ENCODE peak calls at places on chromosomes 16 and 17, in six cellular contexts. One of them, this sample, is unnamed. For H3K36me3, the result is how much of the 10 kb centered on the place peaks cover.

GRCh38 chr17:78248051-78248914 is 16.9 kb downstream of the TMEM235 start:
- DNase-seq in transverse colon: no peak
- DNase-seq in adrenal gland: peak
- DNase-seq in neural progenitor cell: no peak
- DNase-seq in SJSA1: no peak
- DNase-seq in GM12878: no peak
- DNase-seq in this sample: no peak

GRCh38 chr17:47621293-47622178 is 28.2 kb upstream of the KPNB1 start:
- DNase-seq in SJSA1: peak
- DNase-seq in transverse colon: no peak
- DNase-seq in GM12878: no peak
- DNase-seq in neural progenitor cell: peak
- DNase-seq in adrenal gland: peak
- DNase-seq in this sample: no peak

GRCh38 chr17:80761421-80761871 is 216.8 kb downstream of the RPTOR start:
- DNase-seq in SJSA1: peak
- DNase-seq in neural progenitor cell: no peak
- DNase-seq in adrenal gland: no peak
- DNase-seq in GM12878: no peak
- DNase-seq in transverse colon: no peak
- DNase-seq in this sample: no peak

GRCh38 chr16:3149630-3150345 is 15.0 kb downstream of the ZNF213 start:
- DNase-seq in adrenal gland: peak
- DNase-seq in GM12878: no peak
- DNase-seq in SJSA1: peak
- DNase-seq in neural progenitor cell: peak
- DNase-seq in transverse colon: peak
- DNase-seq in this sample: peak

GRCh38 chr17:4641297-4642195 is at the start of gene ALOX15:
- DNase-seq in adrenal gland: no peak
- DNase-seq in neural progenitor cell: peak
- DNase-seq in transverse colon: no peak
- DNase-seq in GM12878: no peak
- DNase-seq in SJSA1: no peak
- DNase-seq in this sample: no peak

GRCh38 chr16:19291459-19291858 is 5.9 kb downstream of the CLEC19A start:
- DNase-seq in transverse colon: no peak
- DNase-seq in adrenal gland: peak
- DNase-seq in GM12878: no peak
- DNase-seq in SJSA1: no peak
- DNase-seq in neural progenitor cell: peak
- DNase-seq in this sample: no peak

GRCh38 chr17:47735139-47735464 is 2.1 kb downstream of the TBX21 start:
- DNase-seq in SJSA1: no peak
- DNase-seq in adrenal gland: no peak
- DNase-seq in GM12878: no peak
- DNase-seq in neural progenitor cell: no peak
- DNase-seq in transverse colon: no peak
- DNase-seq in this sample: no peak

GRCh38 chr17:56358651-56359050 is 205.4 kb downstream of the ANKFN1 start:
- DNase-seq in neural progenitor cell: no peak
- DNase-seq in transverse colon: no peak
- DNase-seq in GM12878: no peak
- DNase-seq in adrenal gland: no peak
- DNase-seq in SJSA1: peak
- DNase-seq in this sample: no peak

GRCh38 chr16:84925092-84925772 is 86.1 kb downstream of the ZDHHC7 start:
- DNase-seq in SJSA1: peak
- DNase-seq in adrenal gland: peak
- DNase-seq in GM12878: no peak
- DNase-seq in neural progenitor cell: peak
- DNase-seq in transverse colon: peak
- DNase-seq in this sample: peak

DNA sequence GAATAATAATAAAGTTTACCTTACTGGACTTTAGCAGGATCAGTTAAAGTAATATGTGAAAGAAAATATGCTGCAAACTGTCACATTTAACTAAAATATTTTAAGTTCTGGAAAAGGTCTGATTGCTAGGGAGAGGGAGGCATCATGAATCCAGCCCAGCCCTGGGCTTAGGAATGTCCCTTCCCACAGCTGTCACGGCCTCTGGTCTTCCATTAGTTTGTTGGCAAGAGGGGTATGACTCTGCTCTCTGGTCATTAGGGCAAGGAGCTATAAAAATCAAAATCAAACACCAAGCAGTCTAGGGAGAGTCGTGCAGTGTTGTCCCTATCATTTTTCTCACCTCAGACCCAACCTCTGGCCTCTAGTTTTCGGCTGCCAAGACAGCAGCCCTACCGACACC is 41.6 kb downstream of the NEUROD2 start:
- DNase-seq in neural progenitor cell: no peak
- DNase-seq in transverse colon: no peak
- DNase-seq in adrenal gland: no peak
- DNase-seq in GM12878: no peak
- DNase-seq in SJSA1: no peak
- DNase-seq in this sample: no peak
- H3K36me3 ChIP-seq in neural progenitor cell: under half
- H3K36me3 ChIP-seq in transverse colon: under half
- H3K36me3 ChIP-seq in adrenal gland: under half
- H3K36me3 ChIP-seq in GM12878: under half
- H3K36me3 ChIP-seq in SJSA1: under half
- H3K36me3 ChIP-seq in this sample: under half

DNA sequence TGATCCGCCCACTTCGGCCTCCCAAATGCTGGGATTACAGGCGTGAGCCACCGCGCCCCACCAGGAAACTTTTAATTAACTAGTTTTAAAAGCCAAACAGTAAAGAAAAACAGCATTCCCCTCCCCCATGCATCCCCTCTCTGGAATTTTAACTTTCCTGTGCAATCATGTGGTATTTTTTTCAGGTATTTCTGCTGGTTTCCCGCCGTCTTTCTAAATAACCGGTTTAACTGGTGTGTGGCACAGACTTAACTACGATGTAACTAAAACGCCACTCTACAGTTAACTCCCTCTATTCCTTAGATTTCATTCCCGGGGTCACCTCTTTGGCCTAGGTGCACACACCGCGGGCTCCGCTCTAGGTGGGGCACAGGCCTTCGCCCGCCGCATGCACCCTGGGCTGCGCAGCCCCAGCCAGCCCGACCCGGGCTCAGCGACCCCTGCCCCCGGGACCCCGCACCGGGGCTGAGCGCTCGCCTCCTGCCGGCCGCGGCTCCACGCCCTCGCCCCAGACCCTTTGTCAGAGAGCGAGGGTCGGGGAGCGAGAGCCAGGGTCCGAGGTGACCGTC is 15.1 kb upstream of the UTP6 start:
- DNase-seq in neural progenitor cell: no peak
- DNase-seq in adrenal gland: no peak
- DNase-seq in GM12878: no peak
- DNase-seq in SJSA1: no peak
- DNase-seq in transverse colon: no peak
- DNase-seq in this sample: no peak
- H3K36me3 ChIP-seq in neural progenitor cell: under half
- H3K36me3 ChIP-seq in adrenal gland: under half
- H3K36me3 ChIP-seq in GM12878: under half
- H3K36me3 ChIP-seq in SJSA1: under half
- H3K36me3 ChIP-seq in transverse colon: under half
- H3K36me3 ChIP-seq in this sample: under half

GRCh38 chr16:74888227-74888862 is 96.6 kb downstream of the WDR59 start:
- DNase-seq in adrenal gland: no peak
- DNase-seq in SJSA1: no peak
- DNase-seq in neural progenitor cell: no peak
- DNase-seq in GM12878: no peak
- DNase-seq in transverse colon: no peak
- DNase-seq in this sample: no peak
- H3K36me3 ChIP-seq in adrenal gland: under half
- H3K36me3 ChIP-seq in SJSA1: half or more
- H3K36me3 ChIP-seq in neural progenitor cell: under half
- H3K36me3 ChIP-seq in GM12878: under half
- H3K36me3 ChIP-seq in transverse colon: under half
- H3K36me3 ChIP-seq in this sample: half or more

GRCh38 chr16:27528294-27528693 is 21.4 kb downstream of the GTF3C1 start:
- DNase-seq in SJSA1: no peak
- DNase-seq in neural progenitor cell: no peak
- DNase-seq in adrenal gland: no peak
- DNase-seq in GM12878: no peak
- DNase-seq in transverse colon: no peak
- DNase-seq in this sample: no peak
- H3K36me3 ChIP-seq in SJSA1: half or more
- H3K36me3 ChIP-seq in neural progenitor cell: under half
- H3K36me3 ChIP-seq in adrenal gland: under half
- H3K36me3 ChIP-seq in GM12878: under half
- H3K36me3 ChIP-seq in transverse colon: under half
- H3K36me3 ChIP-seq in this sample: half or more